ENCODE peak calls at places on chromosomes 12 and 14, in eight cellular contexts. D is RWPE2; I is A549; T is cardiac fibroblast; F is CD4-positive, CD25-positive, alpha-beta regulatory T cell; Z is uterus; V is Caco-2; S is kidney. G is an unnamed sample.
A peak's percentile ranks its signal among the peaks of the same experiment; 100 is the strongest.

GRCh38 chr14:72863216-72864006 is 30.5 kb downstream of the DPF3 start:
- DNase-seq in S (no peak), Z (no peak), F (no peak), T (no peak), V (no peak), D (no peak), I (no peak), G (no peak)

GRCh38 chr14:100532154-100532915 is 54.9 kb downstream of the BEGAIN start:
- DNase-seq in D (peak; percentile 53), F (no peak), S (peak; percentile 37), I (no peak), T (no peak), V (no peak), Z (peak; percentile 15), G (no peak)

GRCh38 chr12:119578112-119578511 is 15.5 kb upstream of the TMEM233 start:
- DNase-seq in Z (no peak), F (no peak), I (no peak), S (no peak), T (peak; percentile 32), D (no peak), V (no peak), G (no peak)

GRCh38 chr12:58804749-58805148 is 115.6 kb downstream of the LRIG3 start:
- DNase-seq in D (no peak), I (peak; percentile 23), F (no peak), Z (no peak), S (no peak), V (peak; percentile 4), T (no peak), G (no peak)

GRCh38 chr14:50619569-50620141 is 48.5 kb downstream of the SAV1 start:
- DNase-seq in S (no peak), D (no peak), V (peak; percentile 25), T (peak; percentile 71), F (peak; percentile 53), Z (no peak), I (peak; percentile 55), G (peak; percentile 42)

GRCh38 chr14:99663716-99664635 is 19.0 kb downstream of the HHIPL1 start:
- DNase-seq in T (no peak), F (no peak), S (no peak), D (no peak), Z (no peak), V (no peak), I (no peak), G (no peak)

GRCh38 chr14:35362441-35362840 is 42.1 kb downstream of the NFKBIA start:
- DNase-seq in Z (no peak), D (no peak), T (no peak), I (no peak), S (peak; percentile 3), F (no peak), V (no peak), G (no peak)

GRCh38 chr12:50551866-50552265 is 47.1 kb downstream of the DIP2B start:
- DNase-seq in T (no peak), F (no peak), I (no peak), Z (no peak), V (no peak), D (no peak), S (no peak), G (no peak)

GRCh38 chr12:55822228-55822627 is 4.4 kb downstream of the ORMDL2 start:
- DNase-seq in I (peak; percentile 44), V (peak; percentile 55), D (no peak), T (no peak), S (no peak), F (no peak), Z (no peak), G (no peak)

GRCh38 chr12:26327975-26328635 is 132.7 kb downstream of the SSPN start:
- DNase-seq in F (no peak), V (no peak), T (no peak), S (no peak), D (no peak), Z (no peak), I (no peak), G (no peak)

GRCh38 chr12:47547077-47547476 is 158.8 kb downstream of the RPAP3 start:
- DNase-seq in D (no peak), Z (no peak), V (no peak), T (peak; percentile 51), S (no peak), I (peak; percentile 49), F (no peak), G (no peak)

GRCh38 chr14:99945732-99946651 is 119.2 kb upstream of the EVL start:
- DNase-seq in T (no peak), V (no peak), I (no peak), D (peak; percentile 45), Z (no peak), F (peak; percentile 12), S (no peak), G (peak; percentile 37)

GRCh38 chr12:8687846-8688601 is 9.8 kb upstream of the RIMKLB start:
- DNase-seq in F (peak; percentile 11), Z (peak; percentile 87), I (peak; percentile 76), D (no peak), V (no peak), S (no peak), T (peak; percentile 95), G (peak; percentile 66)

GRCh38 chr12:70364695-70365397 is 1.2 kb upstream of the KCNMB4 start:
- DNase-seq in V (no peak), F (no peak), Z (no peak), D (no peak), T (no peak), S (no peak), I (peak; percentile 19), G (no peak)

GRCh38 chr14:53842938-53843337 is 113.7 kb downstream of the BMP4 start:
- DNase-seq in Z (no peak), T (peak; percentile 93), S (no peak), I (peak; percentile 91), D (no peak), V (peak; percentile 82), F (no peak), G (no peak)

GRCh38 chr12:92224685-92225331 is 79.2 kb upstream of the BTG1 start:
- DNase-seq in I (peak; percentile 39), D (no peak), S (no peak), Z (peak; percentile 85), F (no peak), V (no peak), T (peak; percentile 23), G (no peak)

GRCh38 chr14:28652782-28653181 is 113.8 kb upstream of the FOXG1 start:
- DNase-seq in D (no peak), T (peak; percentile 34), Z (no peak), V (no peak), I (peak; percentile 80), S (no peak), F (no peak), G (no peak)

GRCh38 chr12:113445544-113446176 is 23.5 kb downstream of the SDSL start:
- DNase-seq in I (no peak), V (no peak), T (peak; percentile 18), S (no peak), F (peak; percentile 42), D (no peak), Z (no peak), G (peak; percentile 46)

GRCh38 chr14:69321601-69322330 is 61.8 kb downstream of the GALNT16 start:
- DNase-seq in Z (peak; percentile 8), I (no peak), D (peak; percentile 59), F (no peak), T (peak; percentile 35), S (peak; percentile 45), V (no peak), G (no peak)

GRCh38 chr14:93957333-93957710 is 19.0 kb downstream of the ASB2 start:
- DNase-seq in D (no peak), F (no peak), S (no peak), T (no peak), I (no peak), Z (no peak), V (no peak), G (no peak)

GRCh38 chr12:123723765-123724164 is 11.6 kb downstream of the ATP6V0A2 start:
- DNase-seq in Z (no peak), F (peak; percentile 44), I (no peak), T (no peak), D (no peak), V (no peak), S (no peak), G (no peak)

GRCh38 chr12:112023759-112024396 is 10.7 kb downstream of the ERP29 start:
- DNase-seq in I (no peak), Z (no peak), F (no peak), V (no peak), D (no peak), S (no peak), T (no peak), G (no peak)

GRCh38 chr14:24064091-24064795 is 7.1 kb upstream of the CPNE6 start:
- DNase-seq in F (no peak), T (no peak), S (peak; percentile 45), D (peak; percentile 73), V (no peak), Z (no peak), I (no peak), G (no peak)

GRCh38 chr14:99930420-99931274 is 134.6 kb upstream of the EVL start:
- DNase-seq in S (no peak), V (no peak), F (peak; percentile 4), Z (no peak), D (no peak), I (no peak), T (peak; percentile 10), G (no peak)

GRCh38 chr14:24351517-24351916 is 11.7 kb upstream of the RIPK3 start:
- DNase-seq in D (no peak), Z (no peak), V (no peak), S (no peak), F (no peak), I (no peak), T (peak; percentile 64), G (no peak)

GRCh38 chr12:94262228-94263010 is 114.0 kb downstream of the PLXNC1 start:
- DNase-seq in S (peak; percentile 95), T (peak; percentile 99), I (peak; percentile 38), F (peak; percentile 86), V (no peak), Z (peak; percentile 94), D (no peak), G (peak; percentile 68)
- H3K4me3 ChIP-seq in S (peak overlapping the region; percentile 79), T (peak overlapping the region; percentile 55), I (peak overlapping the region; percentile 32), F (peak overlapping the region; percentile 92), V (no peak overlapping the region), Z (peak overlapping the region; percentile 52), D (peak overlapping the region; percentile 31), G (peak overlapping the region; percentile 68)

GRCh38 chr12:108515916-108516315 is 839 bp downstream of the FICD start:
- DNase-seq in S (no peak), F (no peak), I (peak; percentile 26), Z (no peak), T (no peak), V (no peak), D (no peak), G (no peak)
- H3K4me3 ChIP-seq in S (peak overlapping the region; percentile 77), F (peak overlapping the region; percentile 79), I (peak overlapping the region; percentile 66), Z (peak overlapping the region; percentile 90), T (peak overlapping the region; percentile 97), V (peak overlapping the region; percentile 77), D (peak overlapping the region; percentile 60), G (peak overlapping the region; percentile 81)

GRCh38 chr12:49539406-49540228 is 787 bp downstream of the KCNH3 start:
- DNase-seq in V (no peak), T (no peak), D (peak; percentile 54), S (no peak), Z (peak; percentile 11), I (no peak), F (no peak), G (no peak)
- H3K4me3 ChIP-seq in V (no peak overlapping the region), T (no peak overlapping the region), D (peak overlapping the region; percentile 44), S (no peak overlapping the region), Z (peak overlapping the region; percentile 45), I (peak overlapping the region; percentile 76), F (peak overlapping the region; percentile 37), G (no peak overlapping the region)

DNA sequence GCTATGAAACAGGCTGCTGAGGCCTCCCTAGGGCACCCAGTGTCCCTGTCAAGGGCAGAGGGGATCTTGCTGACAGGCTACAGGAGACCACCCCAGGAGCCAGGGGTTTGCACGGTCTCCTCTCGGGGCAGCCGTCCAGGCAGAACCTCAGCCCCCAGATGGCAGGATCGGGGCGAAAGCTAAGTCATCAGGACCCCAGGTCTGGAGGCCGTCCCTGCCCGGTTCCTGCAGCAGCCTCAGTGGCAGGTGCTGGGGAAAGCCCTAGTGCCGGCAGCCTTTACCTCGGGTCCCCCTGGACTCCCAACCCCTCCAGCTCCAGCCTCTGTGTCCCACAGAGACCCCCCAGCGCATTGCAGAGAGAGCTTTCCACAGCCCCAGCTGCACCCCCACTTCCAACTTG is 103.8 kb upstream of the C14orf180 start:
- DNase-seq in D (no peak), F (no peak), T (no peak), Z (no peak), I (no peak), S (no peak), V (no peak), G (no peak)
- H3K4me3 ChIP-seq in D (no peak overlapping the region), F (no peak overlapping the region), T (no peak overlapping the region), Z (no peak overlapping the region), I (no peak overlapping the region), S (no peak overlapping the region), V (no peak overlapping the region), G (no peak overlapping the region)

G was measured in Jurkat, Clone E6-1.